ENCODE peak calls at places on chromosomes 7 and 10, in six cellular contexts. N is stimulated activated CD8-positive, alpha-beta memory T cell treated with anti-CD3 and anti-CD28 coated beads, Interleukin-2, amount 100 ng/mL, for 1 hour; F is DMS153; R is erythroblast; V is effector CD8-positive, alpha-beta T cell; M is dermis microvascular lymphatic vessel endothelial cell. L is an unnamed sample.

GRCh38 chr10:97632949-97633884 is at the start of gene MORN4:
- DNase-seq in N (peak), F (peak), R (peak), V (peak), M (peak), L (peak)

GRCh38 chr7:51326646-51327286 is 10.2 kb upstream of the COBL start:
- DNase-seq in N (no peak), F (no peak), R (no peak), V (no peak), M (no peak), L (no peak)

GRCh38 chr10:88990528-88991160 is at the start of gene FAS:
- DNase-seq in N (peak), F (no peak), R (peak), V (peak), M (no peak), L (no peak)

GRCh38 chr10:60291354-60291930 is 98.2 kb downstream of the ANK3 start:
- DNase-seq in N (no peak), F (no peak), R (no peak), V (no peak), M (no peak), L (no peak)

GRCh38 chr7:69873512-69873911 is 275.2 kb downstream of the AUTS2 start:
- DNase-seq in N (no peak), F (no peak), R (no peak), V (no peak), M (no peak), L (no peak)

GRCh38 chr7:1810521-1810920 is 140.4 kb downstream of the ELFN1 start:
- DNase-seq in N (no peak), F (no peak), R (no peak), V (no peak), M (no peak), L (no peak)

GRCh38 chr10:31157125-31157983 is 125.7 kb upstream of the ZNF438 start:
- DNase-seq in N (no peak), F (peak), R (no peak), V (no peak), M (no peak), L (no peak)

GRCh38 chr10:14200645-14201534 is 129.8 kb downstream of the FRMD4A start:
- DNase-seq in N (no peak), F (no peak), R (peak), V (no peak), M (no peak), L (no peak)

GRCh38 chr10:84429926-84430520 is 101.6 kb downstream of the CCSER2 start:
- DNase-seq in N (peak), F (peak), R (peak), V (peak), M (peak), L (no peak)

GRCh38 chr7:109622320-109622719 is 1052.6 kb downstream of the DNAJB9 start:
- DNase-seq in N (no peak), F (no peak), R (no peak), V (no peak), M (no peak), L (no peak)

GRCh38 chr7:21346297-21346696 is 81.6 kb upstream of the SP4 start:
- DNase-seq in N (no peak), F (no peak), R (no peak), V (no peak), M (no peak), L (no peak)

GRCh38 chr10:69703766-69704191 is 73.7 kb downstream of the FAM241B start:
- DNase-seq in N (no peak), F (no peak), R (no peak), V (no peak), M (no peak), L (no peak)

GRCh38 chr10:4529266-4529665 is 296.7 kb upstream of the AKR1E2 start:
- DNase-seq in N (no peak), F (no peak), R (no peak), V (no peak), M (no peak), L (no peak)

GRCh38 chr7:158252837-158253669 is 334.6 kb downstream of the PTPRN2 start:
- DNase-seq in N (no peak), F (no peak), R (no peak), V (no peak), M (no peak), L (no peak)

GRCh38 chr7:16564909-16565426 is 38.3 kb downstream of the LRRC72 start:
- DNase-seq in N (no peak), F (peak), R (peak), V (no peak), M (peak), L (no peak)

GRCh38 chr7:32586291-32587221 is 91.3 kb downstream of the AVL9 start:
- DNase-seq in N (no peak), F (no peak), R (peak), V (no peak), M (peak), L (no peak)

GRCh38 chr10:89307213-89307612 is 5.4 kb downstream of the IFIT2 start:
- DNase-seq in N (no peak), F (no peak), R (no peak), V (no peak), M (no peak), L (no peak)

GRCh38 chr10:847868-848267 is 83.6 kb downstream of the LARP4B start:
- DNase-seq in N (no peak), F (no peak), R (no peak), V (no peak), M (no peak), L (no peak)

GRCh38 chr10:102230264-102230860 is 4.3 kb downstream of the ELOVL3 start:
- DNase-seq in N (no peak), F (peak), R (peak), V (no peak), M (no peak), L (no peak)

GRCh38 chr10:79052311-79053080 is 16.3 kb upstream of the ZMIZ1 start:
- DNase-seq in N (no peak), F (peak), R (peak), V (no peak), M (no peak), L (no peak)

GRCh38 chr7:155231941-155232340 is 65.7 kb upstream of the INSIG1 start:
- DNase-seq in N (no peak), F (no peak), R (no peak), V (no peak), M (no peak), L (no peak)

GRCh38 chr7:143936087-143937009 is 1.3 kb downstream of the OR2F2 start:
- DNase-seq in N (no peak), F (no peak), R (no peak), V (no peak), M (no peak), L (no peak)

GRCh38 chr7:124996778-124997177 is 67.2 kb upstream of the POT1 start:
- DNase-seq in N (no peak), F (no peak), R (no peak), V (no peak), M (no peak), L (no peak)

GRCh38 chr10:61589547-61590243 is 73.0 kb upstream of the CABCOCO1 start:
- DNase-seq in N (no peak), F (no peak), R (no peak), V (no peak), M (no peak), L (no peak)

GRCh38 chr10:103141950-103142349 is 51.1 kb downstream of the NT5C2 start:
- DNase-seq in N (no peak), F (no peak), R (no peak), V (no peak), M (no peak), L (no peak)

GRCh38 chr7:12949060-12950045 is 261.9 kb downstream of the ARL4A start:
- DNase-seq in N (no peak), F (no peak), R (no peak), V (no peak), M (no peak), L (no peak)

GRCh38 chr7:81210092-81211064 is 291.5 kb upstream of the SEMA3C start:
- DNase-seq in N (no peak), F (no peak), R (peak), V (no peak), M (no peak), L (no peak)

GRCh38 chr7:151897951-151898686 is 21.2 kb upstream of the PRKAG2 start:
- DNase-seq in N (no peak), F (no peak), R (no peak), V (no peak), M (no peak), L (no peak)

GRCh38 chr7:50812109-50812508 is 29.4 kb upstream of the GRB10 start:
- DNase-seq in N (no peak), F (no peak), R (no peak), V (no peak), M (no peak), L (no peak)

GRCh38 chr10:80407836-80408197 is 534 bp upstream of the PRXL2A start:
- DNase-seq in N (no peak), F (no peak), R (no peak), V (no peak), M (no peak), L (no peak)

GRCh38 chr10:61933857-61934559 is 32.5 kb downstream of the ARID5B start:
- DNase-seq in N (no peak), F (no peak), R (no peak), V (no peak), M (no peak), L (no peak)

GRCh38 chr7:105808703-105809590 is 67.5 kb downstream of the ATXN7L1 start:
- DNase-seq in N (peak), F (no peak), R (peak), V (no peak), M (no peak), L (no peak)

GRCh38 chr7:40649247-40649646 is 514.4 kb downstream of the SUGCT start:
- DNase-seq in N (no peak), F (no peak), R (no peak), V (no peak), M (no peak), L (no peak)

GRCh38 chr7:79968894-79969293 is 165.7 kb upstream of the GNAI1 start:
- DNase-seq in N (no peak), F (no peak), R (no peak), V (no peak), M (no peak), L (no peak)

L was measured in cerebellar nuclear complex.